ENCODE peak calls at places on chromosomes 6 and 20, in four cellular contexts. I, R, T and K are unnamed samples.

GRCh38 chr6:148999501-148999900 is 252.7 kb downstream of the UST start:
- DNase-seq in R (peak; percentile 2), I (no peak), T (no peak), K (no peak)

GRCh38 chr6:17600527-17601388 is 656 bp downstream of the FAM8A1 start:
- DNase-seq in T (peak; percentile 79), I (peak; percentile 47), R (no peak), K (peak; percentile 83)

GRCh38 chr20:364905-365794 is 15.4 kb upstream of the TRIB3 start:
- DNase-seq in T (no peak), R (peak; percentile 87), I (no peak), K (no peak)

GRCh38 chr6:143963158-143963919 is 44.7 kb downstream of the PLAGL1 start:
- DNase-seq in I (no peak), T (no peak), R (no peak), K (no peak)

GRCh38 chr6:33885121-33886057 is 81.6 kb upstream of the MLN start:
- DNase-seq in T (no peak), I (no peak), R (peak; percentile 16), K (no peak)

GRCh38 chr20:51354191-51354768 is 188.2 kb downstream of the NFATC2 start:
- DNase-seq in T (peak; percentile 40), I (no peak), R (no peak), K (no peak)

GRCh38 chr6:106444777-106445507 is 84.4 kb downstream of the CRYBG1 start:
- DNase-seq in R (peak; percentile 66), I (no peak), T (no peak), K (no peak)

GRCh38 chr6:40413231-40413755 is 173.9 kb downstream of the LRFN2 start:
- DNase-seq in T (peak; percentile 46), I (no peak), R (no peak), K (no peak)

GRCh38 chr6:105790635-105791034 is 295.5 kb upstream of the PRDM1 start:
- DNase-seq in I (no peak), R (no peak), T (no peak), K (no peak)

GRCh38 chr6:136550330-136551071 is at the start of gene MAP7:
- DNase-seq in I (peak; percentile 94), R (peak; percentile 80), T (peak; percentile 70), K (peak; percentile 79)

DNA sequence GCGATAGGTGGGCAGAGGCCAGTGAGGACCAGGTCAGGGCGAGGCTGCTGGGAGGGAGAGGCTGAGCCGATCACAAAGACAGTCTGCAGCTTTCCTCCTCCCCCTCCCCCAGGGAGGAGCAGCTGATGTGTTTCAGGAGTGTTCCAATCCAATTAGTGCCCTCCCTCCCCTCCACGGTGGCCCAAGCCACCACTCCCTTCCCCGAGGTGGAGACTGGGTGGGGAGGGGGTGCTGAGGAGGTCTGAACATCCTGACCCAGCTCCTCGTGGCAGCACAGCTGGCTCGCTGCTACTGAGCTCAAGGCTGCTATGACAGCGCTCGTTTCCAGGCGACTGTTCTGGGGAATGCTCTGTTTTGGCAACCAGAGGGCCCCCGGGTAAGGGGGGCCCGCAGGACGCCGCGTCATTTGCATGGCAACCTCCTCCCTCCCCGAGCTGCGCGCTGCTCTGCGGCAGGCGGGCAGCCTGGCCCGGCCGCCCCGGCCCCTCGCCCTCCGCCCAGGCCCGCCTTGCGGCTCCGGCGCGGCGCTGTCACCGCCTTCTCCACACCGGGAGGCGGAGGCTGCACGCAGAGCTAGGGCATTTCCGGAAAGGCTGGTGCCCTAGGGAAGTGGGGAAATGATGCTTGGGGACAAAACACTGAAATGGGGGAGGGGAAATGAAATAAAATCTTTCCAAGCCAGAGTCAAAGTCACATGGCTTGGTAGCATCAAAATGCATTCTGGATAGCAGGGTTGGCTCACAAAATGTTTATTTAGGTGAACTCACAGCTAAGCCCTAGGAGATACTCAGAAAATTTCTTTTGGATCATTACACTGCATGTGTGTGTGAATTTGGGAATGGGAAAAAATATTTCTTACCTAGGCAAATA is 67.4 kb upstream of the PIM1 start:
- DNase-seq in R (peak; percentile 82), T (peak; percentile 96), I (peak; percentile 84), K (peak; percentile 94)
- TF ChIP-seq POLR2A in R (peak; percentile 34), T (no peak), I (no peak), K (no peak)

DNA sequence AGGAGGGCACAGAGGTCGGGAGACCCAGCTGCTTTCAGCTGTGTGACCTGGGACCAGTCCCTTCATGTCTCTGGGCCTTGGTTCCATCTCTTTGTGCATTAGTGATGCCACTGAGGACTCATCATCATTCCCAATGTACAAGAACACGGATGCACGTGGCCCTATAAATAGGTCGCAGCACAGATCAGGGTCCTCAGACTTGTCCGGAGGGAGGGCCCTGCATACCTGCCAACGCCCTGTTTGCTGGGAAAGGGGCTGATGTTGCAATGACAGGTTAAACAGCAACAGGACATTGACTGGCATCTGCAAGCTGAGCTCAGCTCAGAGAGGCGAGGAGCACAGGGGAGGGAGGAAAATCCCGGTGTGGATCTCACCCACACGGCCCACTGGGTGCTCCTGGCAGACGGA is 21.8 kb downstream of the TGM2 start:
- DNase-seq in I (no peak), R (peak; percentile 93), T (no peak), K (no peak)
- TF ChIP-seq EP300 in I (no peak), R (peak; percentile 62), T (no peak), K (no peak)

DNA sequence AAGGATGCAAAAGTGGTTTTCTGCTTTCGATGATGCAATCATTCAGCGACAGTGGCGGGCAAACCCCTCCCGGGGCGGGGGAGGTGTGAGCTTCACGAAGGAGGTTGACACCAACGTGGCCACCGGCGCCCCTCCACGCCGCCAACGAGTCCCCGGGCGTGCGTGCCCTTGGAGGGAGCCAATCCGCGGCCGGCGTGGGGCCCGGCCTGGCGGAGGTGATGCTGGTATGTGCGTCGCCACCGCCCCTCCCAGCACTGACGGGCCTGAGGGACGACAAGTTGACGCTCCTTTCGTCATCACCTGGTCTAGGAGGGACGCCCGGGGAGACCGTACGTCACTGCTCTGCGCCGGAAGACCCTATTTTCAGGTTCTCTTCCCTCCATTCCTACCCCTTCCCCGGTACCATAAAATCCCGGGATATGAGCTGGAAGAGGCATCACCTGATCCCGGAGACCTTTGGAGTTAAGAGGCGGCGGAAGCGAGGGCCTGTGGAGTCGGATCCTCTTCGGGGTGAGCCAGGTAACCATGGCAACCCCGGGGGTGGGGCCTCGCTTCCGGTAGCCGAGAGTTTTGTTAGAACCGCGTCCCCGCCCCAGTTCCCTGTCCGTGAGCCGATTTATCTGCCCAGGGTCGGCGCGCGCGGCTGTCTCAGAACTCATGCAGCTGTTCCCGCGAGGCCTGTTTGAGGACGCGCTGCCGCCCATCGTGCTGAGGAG is at the start of gene DXO:
- DNase-seq in T (peak; percentile 99), R (peak; percentile 98), I (peak; percentile 96), K (peak; percentile 98)
- TF ChIP-seq POLR2A in T (no peak), R (no peak), I (no peak), K (peak; percentile 51)

DNA sequence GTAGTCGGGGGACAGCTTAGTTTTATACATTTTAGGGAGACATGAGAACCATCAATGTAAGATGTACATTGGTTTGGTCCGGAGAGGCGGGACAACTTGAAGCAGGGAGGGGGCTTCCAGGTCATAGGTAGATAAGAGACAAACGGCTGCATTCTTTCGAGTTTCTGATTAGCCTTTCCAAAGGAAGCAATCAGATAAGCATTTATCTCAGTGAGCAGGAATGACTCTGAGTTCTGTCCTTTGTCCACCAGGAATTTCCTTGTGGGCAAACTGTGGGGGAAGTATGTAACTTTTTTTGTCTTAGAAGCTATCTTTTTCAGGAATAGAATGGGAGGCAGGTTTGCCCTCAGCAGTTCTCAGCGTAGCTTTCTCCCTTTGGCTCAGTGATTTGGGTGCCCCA is 1.4 kb downstream of the YTHDF1 start:
- DNase-seq in R (no peak), I (no peak), T (no peak), K (no peak)
- TF ChIP-seq EP300 in R (no peak), I (no peak), T (no peak), K (no peak)

DNA sequence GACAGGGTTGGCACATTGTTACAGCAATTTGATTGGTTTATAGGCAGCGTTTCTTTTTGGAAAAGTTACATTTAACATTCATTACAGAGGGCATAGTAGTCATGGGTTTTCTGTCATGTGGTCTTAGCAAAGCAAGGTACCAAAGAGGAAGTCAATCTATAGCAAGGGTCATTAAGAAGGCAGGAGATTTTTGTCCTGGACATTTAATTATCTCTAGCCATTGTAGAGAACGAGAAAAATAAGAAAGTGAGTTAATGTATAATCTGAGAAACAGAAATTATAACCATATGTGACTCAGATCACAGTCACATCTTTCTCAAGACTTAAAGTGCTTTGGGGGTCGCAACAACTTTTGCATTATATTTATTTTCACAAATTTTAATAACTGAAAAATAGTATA is 47.4 kb downstream of the TPD52L1 start:
- DNase-seq in T (no peak), I (no peak), R (no peak), K (no peak)
- TF ChIP-seq POLR2A in T (no peak), I (no peak), R (no peak), K (no peak)

DNA sequence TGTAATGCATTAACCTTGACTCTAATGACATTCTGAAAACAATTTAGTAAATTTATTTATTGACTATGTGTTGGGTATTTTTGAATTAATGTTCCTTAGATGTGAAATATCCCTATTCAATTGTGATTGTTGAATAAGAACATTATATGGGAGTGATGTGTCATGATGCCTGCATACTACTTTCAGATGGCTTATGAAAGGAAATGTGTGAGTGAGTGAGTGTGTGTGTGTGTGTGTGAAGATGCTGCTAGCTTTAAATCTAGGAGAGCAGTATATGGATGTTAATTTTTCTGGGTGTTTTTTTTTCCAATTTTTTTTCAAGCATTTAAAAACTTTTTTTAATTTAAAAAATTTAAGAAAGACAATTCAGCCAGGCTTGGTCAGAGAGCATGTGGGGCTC is 32.5 kb upstream of the NT5E start:
- DNase-seq in I (no peak), R (no peak), T (no peak), K (no peak)
- TF ChIP-seq EP300 in I (no peak), R (no peak), T (no peak), K (no peak)

GRCh38 chr6:30216096-30216495 is 2.9 kb upstream of the TRIM26 start:
- DNase-seq in T (no peak), R (no peak), I (no peak), K (no peak)

GRCh38 chr6:30212865-30213653 is at the start of gene TRIM26:
- DNase-seq in I (peak; percentile 99), T (peak; percentile 99), R (peak; percentile 93), K (peak; percentile 99)

GRCh38 chr6:30211899-30212298 is 1.3 kb downstream of the TRIM26 start:
- DNase-seq in R (no peak), T (no peak), I (no peak), K (no peak)

GRCh38 chr6:30213654-30213998 is 420 bp upstream of the TRIM26 start:
- DNase-seq in R (no peak), I (no peak), T (no peak), K (no peak)

DNA sequence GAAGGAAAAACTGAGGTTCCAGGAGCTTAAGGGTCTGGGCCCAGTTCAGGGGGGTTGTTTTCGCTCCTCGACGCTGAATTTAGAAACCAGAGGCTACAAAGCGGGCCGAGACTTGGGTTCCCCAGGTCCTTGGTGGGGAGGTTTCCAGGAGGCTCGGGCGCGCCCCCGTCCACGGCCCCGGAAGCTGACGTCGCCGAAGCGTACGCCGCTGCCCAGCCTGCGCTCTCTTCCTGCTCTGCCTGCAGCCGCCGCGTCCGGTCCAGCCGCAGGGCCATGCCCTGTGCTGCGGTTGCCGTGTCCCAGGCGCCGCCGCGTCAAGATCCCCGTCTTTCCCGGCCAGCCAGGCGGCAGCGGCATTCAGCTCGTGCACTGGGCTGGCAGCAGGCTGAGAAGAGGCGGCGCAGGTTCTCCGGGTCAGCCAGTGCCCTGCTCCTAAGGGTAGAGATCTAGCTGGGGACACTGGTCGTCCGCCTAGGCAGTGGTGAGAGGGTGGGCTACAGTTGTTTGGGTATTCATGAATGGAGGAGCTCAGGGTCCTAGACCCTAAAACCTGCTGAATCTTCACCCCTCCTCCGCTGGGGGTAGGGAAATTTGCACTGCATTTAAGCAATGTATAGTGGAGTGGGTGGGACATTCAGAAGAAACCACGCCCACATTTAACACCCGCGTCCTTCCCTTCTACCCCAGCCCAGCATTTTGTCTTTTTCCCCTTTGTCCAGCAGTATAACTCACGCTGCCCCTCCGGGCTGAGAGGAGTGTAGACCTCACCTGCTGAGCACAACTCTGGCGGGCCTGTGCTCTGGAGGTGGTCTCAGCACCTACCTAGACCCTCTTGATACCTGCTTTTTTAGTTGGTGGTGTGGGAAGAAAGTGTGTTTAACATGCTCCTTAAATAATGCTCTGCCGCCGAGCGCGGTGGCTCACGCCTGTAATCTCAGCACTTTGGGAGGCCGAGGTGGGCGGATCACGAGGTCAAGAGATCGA is 1.1 kb upstream of the TRIM26 start:
- DNase-seq in T (peak; percentile 94), I (peak; percentile 88), R (peak; percentile 73), K (peak; percentile 93)
- TF ChIP-seq POLR2A in T (peak; percentile 29), I (peak; percentile 63), R (peak; percentile 95), K (no peak)